ENCODE peak calls at places on chromosomes 1 and 21, in four cellular contexts. One of them, this sample, is unnamed. For H3K36me3 and H4K20me1, the result is how much of the 10 kb centered on the place peaks cover.

GRCh38 chr1:30520461-30520860 is 202.9 kb downstream of the MATN1 start:
- DNase-seq in PC-3: no peak
- DNase-seq in IMR-90: no peak
- DNase-seq in H1: peak
- DNase-seq in this sample: no peak

GRCh38 chr1:10437052-10437451 is 6.8 kb downstream of the CENPS start:
- DNase-seq in IMR-90: no peak
- DNase-seq in PC-3: no peak
- DNase-seq in H1: no peak
- DNase-seq in this sample: no peak

GRCh38 chr21:42513985-42514882 is 582 bp downstream of the SLC37A1 start:
- DNase-seq in H1: peak
- DNase-seq in PC-3: peak
- DNase-seq in IMR-90: no peak
- DNase-seq in this sample: peak

GRCh38 chr1:114342376-114342775 is 168.6 kb downstream of the TRIM33 start:
- DNase-seq in PC-3: peak
- DNase-seq in IMR-90: no peak
- DNase-seq in H1: peak
- DNase-seq in this sample: no peak

GRCh38 chr1:234605983-234606730 is 3.8 kb downstream of the IRF2BP2 start:
- DNase-seq in IMR-90: peak
- DNase-seq in PC-3: peak
- DNase-seq in H1: no peak
- DNase-seq in this sample: no peak

GRCh38 chr1:218425647-218426342 is 80.7 kb downstream of the TGFB2 start:
- DNase-seq in IMR-90: peak
- DNase-seq in H1: no peak
- DNase-seq in PC-3: peak
- DNase-seq in this sample: no peak

GRCh38 chr1:81832573-81832972 is 31.8 kb downstream of the ADGRL2 start:
- DNase-seq in PC-3: no peak
- DNase-seq in H1: no peak
- DNase-seq in IMR-90: peak
- DNase-seq in this sample: peak

GRCh38 chr1:41902125-41902524 is 16.6 kb downstream of the HIVEP3 start:
- DNase-seq in PC-3: peak
- DNase-seq in IMR-90: peak
- DNase-seq in H1: no peak
- DNase-seq in this sample: no peak

GRCh38 chr1:165217958-165218357 is 138.6 kb downstream of the LMX1A start:
- DNase-seq in PC-3: no peak
- DNase-seq in IMR-90: no peak
- DNase-seq in H1: no peak
- DNase-seq in this sample: no peak

GRCh38 chr1:181166377-181167196 is 78.1 kb downstream of the IER5 start:
- DNase-seq in IMR-90: peak
- DNase-seq in PC-3: peak
- DNase-seq in H1: peak
- DNase-seq in this sample: peak

GRCh38 chr1:195721210-195721971 is 886.8 kb downstream of the KCNT2 start:
- DNase-seq in H1: no peak
- DNase-seq in PC-3: peak
- DNase-seq in IMR-90: no peak
- DNase-seq in this sample: no peak

GRCh38 chr1:89286549-89287181 is 14.0 kb upstream of the GBP5 start:
- DNase-seq in PC-3: no peak
- DNase-seq in IMR-90: no peak
- DNase-seq in H1: no peak
- DNase-seq in this sample: no peak

GRCh38 chr1:203089651-203090045 is 3.8 kb upstream of the MYOG start:
- DNase-seq in H1: peak
- DNase-seq in IMR-90: no peak
- DNase-seq in PC-3: no peak
- DNase-seq in this sample: peak

GRCh38 chr1:244273845-244274619 is 177.7 kb downstream of the ADSS2 start:
- DNase-seq in H1: no peak
- DNase-seq in IMR-90: peak
- DNase-seq in PC-3: peak
- DNase-seq in this sample: no peak

GRCh38 chr1:39852214-39852791 is 31.0 kb downstream of the TRIT1 start:
- DNase-seq in PC-3: peak
- DNase-seq in H1: no peak
- DNase-seq in IMR-90: peak
- DNase-seq in this sample: no peak

GRCh38 chr1:39852876-39853275 is 30.4 kb downstream of the TRIT1 start:
- DNase-seq in IMR-90: no peak
- DNase-seq in H1: no peak
- DNase-seq in PC-3: no peak
- DNase-seq in this sample: no peak

GRCh38 chr1:39847940-39848339 is 35.4 kb downstream of the TRIT1 start:
- DNase-seq in H1: no peak
- DNase-seq in IMR-90: no peak
- DNase-seq in PC-3: no peak
- DNase-seq in this sample: no peak

GRCh38 chr1:39849203-39849602 is 34.1 kb downstream of the TRIT1 start:
- DNase-seq in H1: no peak
- DNase-seq in PC-3: no peak
- DNase-seq in IMR-90: peak
- DNase-seq in this sample: no peak

DNA sequence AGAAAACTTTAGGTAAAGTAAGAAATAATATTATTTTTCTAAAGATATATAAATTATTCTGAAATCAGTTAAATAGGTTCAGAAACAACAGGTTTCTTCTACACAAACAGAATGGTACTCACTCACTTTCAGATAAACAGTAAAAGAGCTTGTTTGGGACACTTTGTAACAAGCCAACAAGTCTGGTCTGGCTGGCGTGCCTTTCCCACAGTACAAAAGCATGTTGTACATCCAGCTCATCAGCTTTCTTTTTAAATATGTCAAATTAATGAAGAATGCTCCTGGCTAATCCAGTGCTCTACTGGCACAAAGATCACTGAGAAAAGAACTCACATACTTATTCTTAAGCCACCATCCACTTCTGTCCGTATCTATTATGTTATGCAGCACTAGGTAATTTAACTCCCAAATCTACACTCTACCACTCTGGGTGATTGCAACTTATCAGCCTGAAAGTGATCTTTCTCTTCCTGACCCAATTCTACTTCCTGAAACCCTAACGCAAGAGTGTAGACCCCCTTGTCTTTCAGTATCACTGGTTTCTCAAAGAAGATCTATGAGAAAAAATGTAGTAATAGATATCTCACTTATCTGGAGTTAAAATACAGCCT is 32.6 kb downstream of the TRIT1 start:
- DNase-seq in PC-3: no peak
- DNase-seq in IMR-90: no peak
- DNase-seq in H1: no peak
- DNase-seq in this sample: no peak
- H3K36me3 ChIP-seq in PC-3: under half
- H3K36me3 ChIP-seq in IMR-90: under half
- H3K36me3 ChIP-seq in H1: under half
- H3K36me3 ChIP-seq in this sample: under half

GRCh38 chr1:206698011-206698410 is 13.3 kb downstream of the MAPKAPK2 start:
- DNase-seq in H1: no peak
- DNase-seq in PC-3: no peak
- DNase-seq in IMR-90: no peak
- DNase-seq in this sample: no peak
- H4K20me1 ChIP-seq in H1: under half
- H4K20me1 ChIP-seq in PC-3: half or more
- H4K20me1 ChIP-seq in IMR-90: half or more
- H4K20me1 ChIP-seq in this sample: half or more

GRCh38 chr1:229102741-229103480 is 168.0 kb upstream of the RAB4A start:
- DNase-seq in H1: no peak
- DNase-seq in IMR-90: no peak
- DNase-seq in PC-3: no peak
- DNase-seq in this sample: peak

GRCh38 chr1:229098361-229098760 is 172.6 kb upstream of the RAB4A start:
- DNase-seq in H1: no peak
- DNase-seq in PC-3: no peak
- DNase-seq in IMR-90: no peak
- DNase-seq in this sample: no peak

GRCh38 chr1:229098903-229099578 is 171.9 kb upstream of the RAB4A start:
- DNase-seq in PC-3: no peak
- DNase-seq in IMR-90: no peak
- DNase-seq in H1: no peak
- DNase-seq in this sample: no peak

GRCh38 chr1:229101475-229101874 is 169.4 kb upstream of the RAB4A start:
- DNase-seq in PC-3: no peak
- DNase-seq in H1: no peak
- DNase-seq in IMR-90: no peak
- DNase-seq in this sample: no peak

DNA sequence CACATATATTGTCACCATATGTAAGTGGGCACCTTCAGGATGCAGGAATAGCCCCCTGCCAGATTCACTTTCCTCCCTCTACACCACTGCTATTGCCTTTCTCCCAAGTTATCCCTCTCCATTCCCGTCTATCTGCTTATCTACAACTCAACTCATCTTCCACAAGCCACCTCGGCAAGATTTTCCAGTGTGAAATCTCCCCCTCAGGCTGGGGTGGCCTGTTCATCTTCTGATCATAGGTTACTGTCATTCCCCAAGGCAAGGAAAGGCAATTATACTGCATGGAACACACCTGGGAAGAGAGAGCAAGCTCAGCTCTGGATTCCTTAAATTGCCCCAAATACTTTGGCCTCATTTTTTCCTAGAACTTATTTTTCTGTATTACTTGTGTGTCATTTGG is 169.9 kb upstream of the RAB4A start:
- DNase-seq in H1: no peak
- DNase-seq in PC-3: no peak
- DNase-seq in IMR-90: no peak
- DNase-seq in this sample: no peak
- H3K36me3 ChIP-seq in H1: under half
- H3K36me3 ChIP-seq in PC-3: under half
- H3K36me3 ChIP-seq in IMR-90: under half
- H3K36me3 ChIP-seq in this sample: under half

DNA sequence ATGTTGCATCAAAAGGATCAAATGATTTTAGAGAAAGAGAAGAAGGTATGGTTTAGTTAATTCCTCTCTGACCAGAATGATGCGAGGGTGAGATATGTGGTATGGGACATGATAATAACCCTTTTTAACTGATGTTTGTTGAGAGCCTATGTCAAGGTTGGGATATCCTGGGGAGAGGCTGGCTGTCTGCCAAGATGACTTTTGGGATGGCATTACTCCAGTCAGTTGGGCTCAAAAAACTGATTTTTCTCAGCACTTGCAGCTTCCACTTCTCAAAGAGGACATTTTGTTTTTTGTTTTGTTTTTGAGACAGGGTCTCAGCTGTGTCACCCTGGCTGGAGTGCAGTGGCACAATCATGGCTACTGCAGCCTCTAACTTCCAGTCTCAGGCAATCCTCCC is 17.7 kb upstream of the STX12 start:
- DNase-seq in H1: no peak
- DNase-seq in IMR-90: no peak
- DNase-seq in PC-3: no peak
- DNase-seq in this sample: no peak
- H4K20me1 ChIP-seq in H1: under half
- H4K20me1 ChIP-seq in IMR-90: under half
- H4K20me1 ChIP-seq in PC-3: under half
- H4K20me1 ChIP-seq in this sample: under half

DNA sequence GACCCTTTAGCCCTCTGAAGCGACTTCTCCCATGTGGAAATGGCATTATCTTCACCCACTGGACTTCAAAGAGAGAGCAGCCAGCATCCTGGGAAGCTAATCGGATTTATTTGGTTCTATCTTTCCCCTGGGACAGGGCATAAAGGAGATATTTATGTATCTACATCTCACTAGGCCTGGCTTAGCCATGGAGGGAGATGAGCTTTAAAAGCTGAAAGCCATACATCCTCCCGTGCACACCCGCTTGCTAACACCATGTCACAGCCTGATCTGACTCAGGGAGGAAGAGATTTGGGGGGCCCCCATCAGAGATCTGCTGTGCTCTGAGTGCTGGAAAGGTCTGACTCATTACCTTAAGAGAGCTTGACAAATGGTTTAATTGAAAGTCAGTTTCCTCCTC is 155.9 kb downstream of the PLXNA2 start:
- DNase-seq in H1: no peak
- DNase-seq in PC-3: no peak
- DNase-seq in IMR-90: no peak
- DNase-seq in this sample: no peak
- H3K36me3 ChIP-seq in H1: under half
- H3K36me3 ChIP-seq in PC-3: under half
- H3K36me3 ChIP-seq in IMR-90: under half
- H3K36me3 ChIP-seq in this sample: under half

DNA sequence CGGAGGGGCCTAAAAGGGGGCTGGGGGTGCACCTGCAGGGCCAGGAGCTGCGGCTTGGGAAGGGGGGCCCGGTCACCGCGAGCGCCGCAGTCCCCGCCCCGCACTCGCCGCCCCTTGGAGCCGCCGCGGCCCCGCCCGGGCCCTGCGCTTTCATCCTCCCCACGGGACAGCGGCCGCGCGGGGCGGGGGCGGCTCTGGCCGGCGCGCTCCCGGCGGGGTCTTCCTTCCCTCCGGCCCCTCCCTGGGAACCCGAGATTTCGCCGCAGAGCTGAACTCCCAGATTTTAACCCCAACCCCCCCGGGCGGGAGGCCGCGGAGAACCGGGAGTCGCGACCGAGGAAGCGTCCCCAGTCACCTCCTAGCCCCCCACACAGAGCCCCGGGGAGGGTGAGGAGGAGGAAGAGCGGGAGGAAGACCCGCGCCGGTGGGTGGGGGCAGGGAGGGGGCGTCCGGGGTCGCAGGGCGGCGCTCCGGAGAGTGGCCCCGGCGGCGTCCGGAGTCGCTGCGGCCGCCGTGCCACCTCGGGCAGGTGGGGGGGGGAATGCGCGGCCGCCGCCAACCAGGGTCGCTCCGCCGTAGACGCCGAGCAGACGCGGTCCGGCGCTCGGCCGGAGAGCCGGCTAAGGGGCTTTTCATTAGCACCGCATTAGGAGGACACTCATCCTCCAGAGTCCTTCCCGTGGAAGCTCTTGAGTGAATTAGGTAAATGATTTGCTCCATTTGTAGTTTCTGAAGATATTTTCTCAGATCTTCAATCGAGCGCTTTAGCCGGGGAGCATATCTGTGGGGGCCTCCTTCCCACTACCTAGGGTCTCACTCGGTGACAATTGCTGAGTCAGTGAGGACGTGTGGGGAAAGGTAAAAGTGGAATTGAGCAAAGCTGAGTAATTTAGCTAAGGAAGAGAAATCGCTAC is 31.6 kb upstream of the NFIA start:
- DNase-seq in PC-3: peak
- DNase-seq in H1: peak
- DNase-seq in IMR-90: no peak
- DNase-seq in this sample: peak
- H4K20me1 ChIP-seq in PC-3: under half
- H4K20me1 ChIP-seq in H1: under half
- H4K20me1 ChIP-seq in IMR-90: under half
- H4K20me1 ChIP-seq in this sample: under half

DNA sequence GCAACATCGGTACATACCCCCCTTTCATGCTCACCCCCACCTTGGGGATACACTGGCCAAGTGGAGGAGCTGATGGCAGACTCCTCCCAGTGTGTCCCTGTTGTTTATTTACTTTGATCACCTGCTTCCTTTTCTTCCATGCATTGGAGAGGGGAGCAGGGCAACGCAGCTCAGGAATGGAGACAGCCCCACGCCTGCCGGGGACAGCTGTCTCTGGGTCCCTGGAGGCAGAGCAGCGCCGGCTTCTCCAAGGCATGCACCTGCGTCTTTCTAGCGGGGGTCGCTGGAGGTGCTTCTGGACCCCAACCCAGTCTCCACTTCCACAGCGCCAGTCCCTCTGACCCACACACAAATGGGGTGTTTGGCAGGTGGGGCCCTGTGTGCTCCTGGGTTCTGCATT is 4.2 kb downstream of the AJAP1 start:
- DNase-seq in PC-3: no peak
- DNase-seq in H1: no peak
- DNase-seq in IMR-90: no peak
- DNase-seq in this sample: peak
- H3K36me3 ChIP-seq in PC-3: under half
- H3K36me3 ChIP-seq in H1: under half
- H3K36me3 ChIP-seq in IMR-90: under half
- H3K36me3 ChIP-seq in this sample: under half

This sample was measured in neural progenitor cell.